ENCODE peak calls at places on chromosomes 7 and 10, in eight cellular contexts. L is endothelial cell; V is activated CD8-positive, alpha-beta memory T cell treated with anti-CD3 and anti-CD28 coated beads for 48 hours; C is amniotic stem cell; K is HAP-1; J is glutamatergic neuron; U is activated T-cell treated with anti-CD3 and anti-CD28 coated beads for 1 hour; X is GM12891. O is an unnamed sample.
A peak's percentile ranks its signal among the peaks of the same experiment; 100 is the strongest.

GRCh38 chr10:92493362-92493761 is 80.5 kb downstream of the IDE start:
- DNase-seq in L (no peak), V (no peak), C (no peak), K (no peak), J (no peak), U (no peak), X (no peak), O (no peak)

GRCh38 chr7:85483205-85483604 is 296.3 kb upstream of the SEMA3D start:
- DNase-seq in L (no peak), V (no peak), C (peak; percentile 15), K (no peak), J (no peak), U (no peak), X (no peak), O (no peak)

GRCh38 chr10:50623299-50624153 is at the start of gene SGMS1:
- DNase-seq in L (peak; percentile 86), V (peak; percentile 61), C (peak; percentile 67), K (peak; percentile 84), J (peak; percentile 93), U (peak; percentile 68), X (peak; percentile 74), O (peak; percentile 86)

GRCh38 chr7:143519411-143520131 is 41.9 kb downstream of the TAS2R41 start:
- DNase-seq in L (no peak), V (no peak), C (no peak), K (no peak), J (no peak), U (no peak), X (no peak), O (no peak)

GRCh38 chr7:139557857-139558581 is 34.5 kb downstream of the CLEC2L start:
- DNase-seq in L (no peak), V (no peak), C (no peak), K (no peak), J (no peak), U (no peak), X (no peak), O (no peak)

GRCh38 chr10:42971251-42971599 is 105.6 kb upstream of the RET start:
- DNase-seq in L (no peak), V (no peak), C (no peak), K (peak; percentile 3), J (no peak), U (no peak), X (no peak), O (no peak)

GRCh38 chr7:140512317-140513000 is 33.2 kb upstream of the MKRN1 start:
- DNase-seq in L (no peak), V (no peak), C (no peak), K (peak; percentile 64), J (peak; percentile 34), U (no peak), X (no peak), O (no peak)

GRCh38 chr10:4763960-4764428 is 62.0 kb upstream of the AKR1E2 start:
- DNase-seq in L (no peak), V (no peak), C (no peak), K (no peak), J (no peak), U (no peak), X (no peak), O (no peak)

GRCh38 chr7:27424749-27425148 is 182.1 kb downstream of the EVX1 start:
- DNase-seq in L (no peak), V (no peak), C (no peak), K (no peak), J (no peak), U (no peak), X (no peak), O (no peak)

GRCh38 chr7:69019437-69019836 is 578.8 kb upstream of the AUTS2 start:
- DNase-seq in L (no peak), V (no peak), C (no peak), K (no peak), J (no peak), U (no peak), X (no peak), O (no peak)

GRCh38 chr10:29412452-29413004 is 123.7 kb downstream of the LYZL1 start:
- DNase-seq in L (no peak), V (no peak), C (no peak), K (peak; percentile 28), J (no peak), U (no peak), X (no peak), O (no peak)

GRCh38 chr7:146683439-146683838 is 566.8 kb downstream of the CNTNAP2 start:
- DNase-seq in L (no peak), V (no peak), C (peak; percentile 17), K (no peak), J (no peak), U (no peak), X (no peak), O (no peak)

GRCh38 chr7:37409456-37409855 is 39.2 kb downstream of the ELMO1 start:
- DNase-seq in L (no peak), V (no peak), C (no peak), K (no peak), J (no peak), U (no peak), X (no peak), O (no peak)

GRCh38 chr7:82183633-82184032 is 259.9 kb downstream of the CACNA2D1 start:
- DNase-seq in L (no peak), V (no peak), C (no peak), K (no peak), J (no peak), U (no peak), X (no peak), O (no peak)

GRCh38 chr10:65501259-65501658 is 1424.6 kb upstream of the LRRTM3 start:
- DNase-seq in L (no peak), V (no peak), C (no peak), K (no peak), J (no peak), U (no peak), X (no peak), O (no peak)

GRCh38 chr7:101159696-101160674 is 5.4 kb downstream of the VGF start:
- DNase-seq in L (no peak), V (no peak), C (no peak), K (no peak), J (no peak), U (no peak), X (no peak), O (no peak)

GRCh38 chr10:119379466-119380071 is 162.9 kb downstream of the RGS10 start:
- DNase-seq in L (no peak), V (no peak), C (no peak), K (no peak), J (no peak), U (no peak), X (no peak), O (no peak)

GRCh38 chr10:122514045-122514840 is 46.3 kb upstream of the DMBT1 start:
- DNase-seq in L (no peak), V (no peak), C (no peak), K (no peak), J (no peak), U (no peak), X (no peak), O (no peak)

GRCh38 chr7:28808786-28809533 is 149.2 kb downstream of the TRIL start:
- DNase-seq in L (peak; percentile 27), V (no peak), C (no peak), K (peak; percentile 15), J (peak; percentile 19), U (no peak), X (peak; percentile 25), O (no peak)

GRCh38 chr7:101299511-101300464 is 21.8 kb downstream of the IFT22 start:
- DNase-seq in L (peak; percentile 47), V (no peak), C (no peak), K (no peak), J (peak; percentile 74), U (no peak), X (no peak), O (no peak)

GRCh38 chr7:3787717-3788311 is 486.8 kb downstream of the SDK1 start:
- DNase-seq in L (no peak), V (no peak), C (no peak), K (no peak), J (no peak), U (no peak), X (no peak), O (no peak)

GRCh38 chr7:46080595-46081159 is 159.6 kb upstream of the IGFBP3 start:
- DNase-seq in L (no peak), V (no peak), C (no peak), K (no peak), J (no peak), U (no peak), X (no peak), O (no peak)

GRCh38 chr10:126204320-126204719 is 184.0 kb downstream of the ADAM12 start:
- DNase-seq in L (no peak), V (no peak), C (no peak), K (no peak), J (no peak), U (no peak), X (no peak), O (peak; percentile 8)

GRCh38 chr10:100518761-100519241 is 860 bp downstream of the SEC31B start:
- DNase-seq in L (peak; percentile 75), V (no peak), C (peak; percentile 14), K (peak; percentile 81), J (peak; percentile 75), U (peak; percentile 53), X (no peak), O (peak; percentile 51)

GRCh38 chr7:43584200-43584586 is 1.3 kb downstream of the STK17A start:
- DNase-seq in L (no peak), V (no peak), C (peak; percentile 22), K (peak; percentile 23), J (no peak), U (peak; percentile 9), X (no peak), O (peak; percentile 26)

GRCh38 chr10:100562806-100563293 is 27.1 kb downstream of the HIF1AN start:
- DNase-seq in L (peak; percentile 67), V (no peak), C (peak; percentile 17), K (peak; percentile 57), J (peak; percentile 57), U (no peak), X (no peak), O (no peak)

GRCh38 chr10:43390791-43391190 is 18.2 kb downstream of the HNRNPF start:
- DNase-seq in L (no peak), V (no peak), C (no peak), K (peak; percentile 50), J (no peak), U (no peak), X (no peak), O (no peak)